ENCODE peak calls at places on chromosomes 5 and 9, in ten cellular contexts. M is cardiac muscle cell, Y is cardiac fibroblast, I is left ventricle myocardium inferior, P is fibroblast of pulmonary artery, E is ovary, J is prostate gland, H is hepatocyte, Z is spleen, B is stomach. R is an unnamed sample.

GRCh38 chr5:33074548-33074947 is 363.4 kb downstream of the NPR3 start:
- DNase-seq in E (no peak), Y (no peak), M (peak), I (no peak), Z (no peak), J (no peak), B (no peak), H (no peak), P (peak), R (no peak)

GRCh38 chr5:169164481-169164925 is 136.4 kb downstream of the SLIT3 start:
- DNase-seq in Z (no peak), H (no peak), J (peak), I (no peak), P (peak), E (no peak), B (peak), M (peak), Y (peak), R (no peak)

GRCh38 chr9:134550584-134550983 is 91.0 kb upstream of the COL5A1 start:
- DNase-seq in B (no peak), M (no peak), P (no peak), J (no peak), Z (peak), I (no peak), Y (no peak), H (no peak), E (no peak), R (no peak)

GRCh38 chr9:127608104-127608966 is 3.7 kb upstream of the STXBP1 start:
- DNase-seq in Y (peak), P (peak), J (peak), B (peak), Z (peak), M (peak), H (peak), I (peak), E (peak), R (peak)

GRCh38 chr5:155040984-155041383 is 27.4 kb downstream of the KIF4B start:
- DNase-seq in Z (no peak), H (no peak), Y (no peak), I (no peak), M (no peak), E (no peak), P (no peak), B (no peak), J (no peak), R (no peak)

GRCh38 chr9:5971740-5972139 is 43.7 kb downstream of the RANBP6 start:
- DNase-seq in E (no peak), M (peak), H (no peak), P (peak), Y (peak), I (no peak), Z (no peak), J (no peak), B (no peak), R (no peak)

GRCh38 chr5:120504057-120504456 is 40.0 kb downstream of the PRR16 start:
- DNase-seq in B (no peak), Y (peak), P (no peak), I (no peak), E (no peak), H (no peak), Z (no peak), J (no peak), M (peak), R (no peak)

GRCh38 chr5:42491699-42492098 is 68.5 kb downstream of the GHR start:
- DNase-seq in Z (no peak), J (no peak), H (no peak), P (peak), Y (no peak), E (no peak), I (no peak), M (no peak), B (no peak), R (no peak)

GRCh38 chr9:26326473-26327044 is 566.0 kb downstream of the CAAP1 start:
- DNase-seq in Z (no peak), H (peak), P (peak), M (peak), B (no peak), E (no peak), Y (peak), I (no peak), J (peak), R (peak)

GRCh38 chr5:2748841-2749513 is 2.5 kb downstream of the IRX2 start:
- DNase-seq in E (no peak), M (no peak), Z (no peak), J (no peak), H (no peak), I (no peak), B (no peak), P (no peak), Y (no peak), R (no peak)

GRCh38 chr5:23490993-23491392 is 16.4 kb upstream of the PRDM9 start:
- DNase-seq in Z (no peak), M (no peak), Y (no peak), I (no peak), B (no peak), E (no peak), P (no peak), H (no peak), J (no peak), R (no peak)

GRCh38 chr5:130975299-130975698 is 189.8 kb downstream of the HINT1 start:
- DNase-seq in H (no peak), M (no peak), Z (no peak), E (no peak), J (no peak), Y (no peak), P (no peak), I (no peak), B (peak), R (peak)

GRCh38 chr9:124206391-124206790 is 51.4 kb upstream of the NEK6 start:
- DNase-seq in E (no peak), P (no peak), I (no peak), H (no peak), Z (no peak), Y (no peak), B (no peak), J (no peak), M (no peak), R (no peak)

GRCh38 chr5:108747111-108748009 is at the start of gene FER:
- DNase-seq in P (peak), J (peak), M (peak), Y (peak), B (no peak), Z (no peak), H (peak), I (no peak), E (no peak), R (no peak)

GRCh38 chr9:116152941-116153764 is 438 bp upstream of the PAPPA start:
- DNase-seq in H (no peak), M (peak), B (no peak), J (no peak), I (no peak), E (no peak), P (peak), Z (no peak), Y (peak), R (no peak)

GRCh38 chr5:147727200-147727599 is 55.3 kb downstream of the JAKMIP2 start:
- DNase-seq in E (no peak), Z (no peak), P (no peak), M (no peak), Y (no peak), J (no peak), B (no peak), I (no peak), H (no peak), R (no peak)

GRCh38 chr9:107127608-107128007 is 155.5 kb upstream of the RAD23B start:
- DNase-seq in E (no peak), H (no peak), J (no peak), Z (no peak), P (peak), I (no peak), Y (no peak), B (no peak), M (peak), R (no peak)

GRCh38 chr9:116632990-116633441 is 54.1 kb upstream of the TRIM32 start:
- DNase-seq in P (peak), J (no peak), M (peak), Z (no peak), B (no peak), Y (no peak), H (no peak), I (no peak), E (no peak), R (no peak)

GRCh38 chr5:143887302-143887638 is 75.3 kb downstream of the HMHB1 start:
- DNase-seq in M (peak), J (peak), B (no peak), H (no peak), E (peak), Z (no peak), I (peak), Y (peak), P (peak), R (no peak)

GRCh38 chr9:127086771-127087170 is 35.7 kb downstream of the ANGPTL2 start:
- DNase-seq in J (no peak), I (no peak), P (no peak), H (no peak), M (no peak), Y (no peak), B (no peak), E (no peak), Z (no peak), R (no peak)

GRCh38 chr5:1110260-1110929 is 1.5 kb downstream of the SLC12A7 start:
- DNase-seq in P (no peak), Y (no peak), J (no peak), Z (no peak), M (no peak), B (peak), I (no peak), H (no peak), E (no peak), R (no peak)

GRCh38 chr9:130470950-130471349 is 26.2 kb downstream of the ASS1 start:
- DNase-seq in Z (no peak), B (no peak), Y (no peak), H (no peak), J (no peak), P (no peak), E (no peak), M (no peak), I (no peak), R (no peak)

GRCh38 chr9:14423816-14424261 is 109.9 kb upstream of the NFIB start:
- DNase-seq in Z (no peak), J (no peak), P (peak), E (no peak), M (peak), H (no peak), B (no peak), Y (peak), I (no peak), R (no peak)

GRCh38 chr5:91101777-91102379 is 281.2 kb downstream of the ARRDC3 start:
- DNase-seq in M (peak), I (peak), B (peak), Y (peak), P (peak), E (peak), J (peak), H (peak), Z (peak), R (peak)

GRCh38 chr5:68770566-68770965 is 323.2 kb upstream of the SLC30A5 start:
- DNase-seq in E (no peak), B (no peak), M (no peak), H (peak), J (no peak), P (no peak), Z (no peak), Y (no peak), I (no peak), R (no peak)

GRCh38 chr9:5870691-5871090 is 20.0 kb upstream of the MLANA start:
- DNase-seq in I (peak), E (no peak), H (no peak), Y (peak), M (no peak), P (no peak), J (no peak), Z (no peak), B (peak), R (no peak)

GRCh38 chr5:133391349-133392136 is 220.8 kb downstream of the FSTL4 start:
- DNase-seq in J (no peak), B (no peak), M (no peak), E (no peak), Y (no peak), P (no peak), Z (peak), H (no peak), I (no peak), R (no peak)

GRCh38 chr9:132075853-132076252 is 3.8 kb downstream of the MED27 start:
- DNase-seq in I (no peak), H (no peak), Z (no peak), B (no peak), P (no peak), E (no peak), J (no peak), M (no peak), Y (no peak), R (no peak)

GRCh38 chr5:140366770-140367630 is 7.0 kb downstream of the SLC4A9 start:
- DNase-seq in M (no peak), P (no peak), H (no peak), J (no peak), E (no peak), Y (no peak), Z (no peak), B (no peak), I (no peak), R (no peak)

GRCh38 chr5:57839025-57839424 is 356.4 kb upstream of the ACTBL2 start:
- DNase-seq in J (no peak), Y (no peak), I (no peak), B (no peak), E (no peak), Z (no peak), P (no peak), M (no peak), H (no peak), R (no peak)

GRCh38 chr9:88536951-88537742 is 2.2 kb downstream of the NXNL2 start:
- DNase-seq in P (no peak), I (no peak), J (no peak), B (no peak), E (peak), Y (no peak), H (no peak), Z (peak), M (no peak), R (no peak)

GRCh38 chr9:36207016-36207415 is 16.3 kb downstream of the CLTA start:
- DNase-seq in Z (no peak), I (no peak), B (no peak), H (no peak), E (no peak), Y (no peak), P (no peak), M (peak), J (no peak), R (no peak)

GRCh38 chr5:68046445-68046844 is 169.1 kb upstream of the PIK3R1 start:
- DNase-seq in B (no peak), Y (peak), M (peak), E (no peak), H (peak), J (no peak), I (no peak), P (peak), Z (no peak), R (no peak)

GRCh38 chr5:127878174-127878750 is 175.1 kb downstream of the CCDC192 start:
- DNase-seq in Y (peak), Z (no peak), B (peak), J (peak), P (peak), I (peak), E (no peak), M (peak), H (peak), R (no peak)

GRCh38 chr9:137524161-137524560 is 26.0 kb downstream of the PNPLA7 start:
- DNase-seq in I (no peak), H (no peak), Z (no peak), P (no peak), Y (no peak), M (no peak), E (no peak), B (no peak), J (no peak), R (no peak)

GRCh38 chr9:127525426-127526188 is 74.3 kb downstream of the LRSAM1 start:
- DNase-seq in H (no peak), Y (peak), J (no peak), E (no peak), B (no peak), P (peak), M (peak), Z (no peak), I (no peak), R (no peak)

GRCh38 chr9:126665696-126666035 is 51.9 kb downstream of the LMX1B start:
- DNase-seq in H (no peak), B (no peak), Y (no peak), P (no peak), M (no peak), E (no peak), J (no peak), I (no peak), Z (no peak), R (no peak)

GRCh38 chr5:91162534-91163381 is 220.4 kb downstream of the ARRDC3 start:
- DNase-seq in P (peak), Y (peak), M (peak), H (peak), J (peak), Z (peak), I (peak), B (peak), E (peak), R (peak)

GRCh38 chr9:36976371-36977030 is 57.6 kb downstream of the PAX5 start:
- DNase-seq in M (no peak), B (no peak), Z (no peak), P (no peak), H (no peak), J (no peak), I (no peak), E (no peak), Y (no peak), R (no peak)

DNA sequence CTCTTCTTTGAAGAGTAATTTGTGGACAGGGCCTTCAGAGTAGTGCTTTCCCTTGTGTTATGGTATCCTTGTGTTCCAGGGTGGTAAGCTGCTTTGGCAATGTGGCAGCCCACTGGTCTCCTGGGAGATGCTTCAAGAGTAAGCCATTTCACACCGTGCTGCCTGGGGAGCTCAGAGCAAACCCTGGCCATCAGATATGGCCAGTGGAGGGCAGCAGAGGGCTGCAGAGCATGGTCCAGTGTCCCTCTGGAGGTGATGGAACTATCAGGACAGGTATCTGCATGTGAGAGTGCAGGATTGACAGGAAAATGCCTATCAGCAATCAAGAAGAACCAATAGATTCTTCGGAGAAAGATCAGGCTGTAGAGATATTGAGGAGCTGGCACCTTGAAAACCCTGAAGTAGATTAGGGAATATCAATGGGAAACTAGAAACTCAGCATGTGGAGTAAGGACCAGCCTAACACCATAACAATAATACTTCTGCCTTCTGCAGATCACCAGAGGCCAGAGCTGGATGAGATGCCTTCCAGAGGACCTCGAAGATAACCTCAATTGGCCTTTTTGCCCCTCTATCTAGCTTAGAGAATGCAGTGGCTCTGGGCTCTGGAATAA is 90.8 kb downstream of the PLPPR1 start:
- DNase-seq in I (peak), P (peak), Y (peak), Z (no peak), M (peak), H (peak), B (peak), E (no peak), J (peak), R (peak)
- TF ChIP-seq CTCF in I (peak), P (peak), Y (peak), Z (peak), M (peak), H (peak), B (no peak), E (no peak), J (peak), R (peak)

GRCh38 chr9:78245401-78245800 is 9.5 kb downstream of the CEP78 start:
- DNase-seq in J (no peak), B (no peak), Z (no peak), P (no peak), M (no peak), Y (no peak), I (no peak), H (no peak), E (no peak), R (no peak)
- H3K4me3 ChIP-seq in J (no peak), B (no peak), Z (no peak), P (no peak), M (no peak), Y (no peak), I (no peak), H (no peak), E (no peak), R (no peak)

GRCh38 chr5:74212336-74212735 is 428.2 kb downstream of the ENC1 start:
- DNase-seq in Y (peak), Z (no peak), H (no peak), E (no peak), B (no peak), J (no peak), M (peak), P (peak), I (no peak), R (no peak)
- TF ChIP-seq CTCF in Y (peak), Z (no peak), H (peak), E (no peak), B (no peak), J (no peak), M (peak), P (peak), I (peak), R (peak)

DNA sequence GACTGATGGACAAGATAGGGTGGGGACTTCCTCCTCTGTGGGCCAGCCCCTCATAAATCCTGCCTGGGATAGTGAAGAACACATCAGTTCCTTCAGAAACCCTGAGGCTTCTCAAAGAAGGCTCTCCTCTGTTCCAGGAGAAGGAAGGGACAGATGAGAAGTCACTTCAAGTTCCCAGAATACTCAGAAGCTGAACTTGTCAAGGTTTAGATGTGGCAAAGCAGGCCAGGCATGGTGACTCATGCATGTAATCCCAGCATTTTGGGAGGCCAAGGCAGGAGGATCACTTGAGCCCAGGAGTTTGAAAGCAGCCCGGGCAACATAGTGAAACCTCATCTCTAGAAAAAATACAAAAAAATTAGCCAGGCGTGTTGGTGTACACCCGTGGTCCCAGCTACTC is 38.5 kb downstream of the STOM start:
- DNase-seq in M (no peak), H (no peak), E (no peak), B (no peak), I (no peak), J (no peak), Y (no peak), P (no peak), Z (no peak), R (no peak)
- H3K4me3 ChIP-seq in M (no peak), H (no peak), E (no peak), B (no peak), I (no peak), J (no peak), Y (no peak), P (no peak), Z (no peak), R (no peak)

GRCh38 chr9:81814794-81815464 is 113.3 kb upstream of the SPATA31D4 start:
- DNase-seq in Y (no peak), H (no peak), E (no peak), M (no peak), B (no peak), P (no peak), Z (no peak), I (no peak), J (no peak), R (peak)
- TF ChIP-seq CTCF in Y (no peak), H (no peak), E (no peak), M (no peak), B (no peak), P (no peak), Z (no peak), I (no peak), J (no peak), R (no peak)

GRCh38 chr5:177539411-177539810 is 15.0 kb downstream of the FAM193B start:
- DNase-seq in E (no peak), H (no peak), Y (peak), P (peak), J (no peak), M (peak), I (no peak), Z (no peak), B (no peak), R (no peak)
- H3K4me3 ChIP-seq in E (no peak), H (no peak), Y (no peak), P (no peak), J (no peak), M (no peak), I (no peak), Z (no peak), B (no peak), R (no peak)

DNA sequence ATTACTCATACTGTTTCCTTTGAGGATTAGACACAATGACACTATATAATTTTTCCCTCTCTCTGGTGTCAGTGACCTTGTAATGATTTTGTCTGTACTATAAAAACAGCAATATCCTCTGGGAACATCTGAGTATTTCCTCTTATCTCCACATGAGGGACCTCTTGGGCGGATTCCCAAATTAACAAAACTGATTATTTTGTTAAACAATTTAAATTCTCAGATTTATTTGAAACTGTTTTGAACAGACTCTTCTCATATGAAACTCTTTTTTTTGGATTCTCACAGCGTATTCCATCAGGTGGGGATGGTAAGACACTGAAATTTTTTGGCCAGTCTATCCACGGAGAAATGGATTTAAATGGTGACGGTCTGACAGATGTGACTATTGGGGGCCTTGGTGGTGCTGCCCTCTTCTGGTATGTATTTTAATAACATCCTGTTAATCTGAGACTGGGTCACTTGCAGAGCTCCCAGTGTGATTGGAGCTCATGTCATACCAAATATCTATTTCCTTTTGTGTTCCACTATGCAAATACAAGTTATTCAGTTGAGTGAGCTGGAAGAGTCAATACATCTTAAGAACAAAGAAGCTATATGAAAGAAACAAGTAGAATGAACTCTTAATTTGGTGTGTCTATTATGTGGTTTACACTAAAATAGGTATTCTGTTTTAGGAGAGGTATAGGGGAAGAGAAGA is 73.8 kb upstream of the ITGA2 start:
- DNase-seq in P (peak), Z (no peak), E (no peak), M (peak), B (peak), J (peak), Y (peak), H (peak), I (no peak), R (peak)
- TF ChIP-seq CTCF in P (peak), Z (peak), E (peak), M (peak), B (no peak), J (peak), Y (peak), H (peak), I (peak), R (peak)